ENCODE peak calls at places on chromosome 19, in four cellular contexts. M is thoracic aorta; L is CD8-positive, alpha-beta T cell; O is right atrium auricular region. T is an unnamed sample. For H3K4me1, the result is how much of the 10 kb centered on the place peaks cover.

GRCh38 chr19:29804493-29804892 is 7.3 kb upstream of the CCNE1 start:
- DNase-seq in M (no peak), L (no peak), O (no peak), T (no peak)

GRCh38 chr19:42658148-42658547 is 63.4 kb upstream of the CEACAM8 start:
- DNase-seq in M (no peak), L (no peak), O (no peak), T (no peak)

GRCh38 chr19:33673996-33674395 is 52.2 kb downstream of the CHST8 start:
- DNase-seq in M (no peak), L (peak), O (peak), T (no peak)

GRCh38 chr19:18460313-18460712 is 22.4 kb upstream of the ISYNA1 start:
- DNase-seq in M (peak), L (no peak), O (peak), T (no peak)

GRCh38 chr19:35497406-35497805 is 7.1 kb upstream of the KRTDAP start:
- DNase-seq in M (no peak), L (no peak), O (no peak), T (no peak)

GRCh38 chr19:49391581-49392399 is 3.7 kb downstream of the KASH5 start:
- DNase-seq in M (no peak), L (peak), O (peak), T (no peak)

GRCh38 chr19:20107301-20107700 is 29.5 kb downstream of the ZNF90 start:
- DNase-seq in M (no peak), L (no peak), O (no peak), T (no peak)

GRCh38 chr19:45608948-45609347 is 6.9 kb upstream of the GPR4 start:
- DNase-seq in M (no peak), L (no peak), O (no peak), T (no peak)

GRCh38 chr19:40810160-40810559 is 11.2 kb downstream of the EGLN2 start:
- DNase-seq in M (no peak), L (no peak), O (no peak), T (no peak)

GRCh38 chr19:45440873-45441654 is 17.3 kb upstream of the ERCC1 start:
- DNase-seq in M (no peak), L (no peak), O (no peak), T (no peak)

GRCh38 chr19:32876919-32877285 is 7.3 kb upstream of the SLC7A9 start:
- DNase-seq in M (no peak), L (no peak), O (no peak), T (no peak)

GRCh38 chr19:39413269-39413902 is 917 bp downstream of the PLEKHG2 start:
- DNase-seq in M (no peak), L (no peak), O (no peak), T (no peak)

GRCh38 chr19:39983695-39984302 is 12.8 kb downstream of the PSMC4 start:
- DNase-seq in M (no peak), L (no peak), O (no peak), T (no peak)

GRCh38 chr19:15099017-15099582 is 8.1 kb upstream of the SYDE1 start:
- DNase-seq in M (no peak), L (no peak), O (no peak), T (no peak)

DNA sequence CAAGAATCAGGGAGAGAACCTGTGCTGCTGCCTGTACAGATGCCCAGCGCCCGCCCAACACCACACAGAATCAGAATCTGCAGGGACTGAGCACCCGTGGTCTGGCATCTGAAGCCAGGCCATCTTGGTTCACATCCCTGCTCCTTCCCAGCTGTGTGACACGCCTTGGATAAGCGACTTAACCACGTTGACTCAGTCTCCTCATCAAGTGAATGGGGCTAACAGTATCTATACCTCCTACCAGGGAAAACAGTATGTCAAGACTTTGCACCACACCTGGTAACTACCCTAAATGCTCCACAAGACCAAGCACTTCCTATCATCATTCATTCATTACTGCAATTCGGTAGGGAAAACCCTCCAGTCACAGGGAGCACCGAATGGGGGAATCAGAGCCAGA is 1.2 kb downstream of the RANBP3 start:
- DNase-seq in M (no peak), L (no peak), O (no peak), T (no peak)
- H3K4me1 ChIP-seq in M (half or more), L (half or more), O (under half), T (under half)

GRCh38 chr19:46626441-46626840 is 1.6 kb upstream of the PTGIR start:
- DNase-seq in M (no peak), L (no peak), O (no peak), T (no peak)

GRCh38 chr19:46622118-46622446 is 2.8 kb downstream of the PTGIR start:
- DNase-seq in M (no peak), L (no peak), O (no peak), T (no peak)

GRCh38 chr19:46625731-46626130 is 842 bp upstream of the PTGIR start:
- DNase-seq in M (no peak), L (no peak), O (no peak), T (no peak)

GRCh38 chr19:46624958-46625661 is at the start of gene PTGIR:
- DNase-seq in M (peak), L (no peak), O (peak), T (no peak)

DNA sequence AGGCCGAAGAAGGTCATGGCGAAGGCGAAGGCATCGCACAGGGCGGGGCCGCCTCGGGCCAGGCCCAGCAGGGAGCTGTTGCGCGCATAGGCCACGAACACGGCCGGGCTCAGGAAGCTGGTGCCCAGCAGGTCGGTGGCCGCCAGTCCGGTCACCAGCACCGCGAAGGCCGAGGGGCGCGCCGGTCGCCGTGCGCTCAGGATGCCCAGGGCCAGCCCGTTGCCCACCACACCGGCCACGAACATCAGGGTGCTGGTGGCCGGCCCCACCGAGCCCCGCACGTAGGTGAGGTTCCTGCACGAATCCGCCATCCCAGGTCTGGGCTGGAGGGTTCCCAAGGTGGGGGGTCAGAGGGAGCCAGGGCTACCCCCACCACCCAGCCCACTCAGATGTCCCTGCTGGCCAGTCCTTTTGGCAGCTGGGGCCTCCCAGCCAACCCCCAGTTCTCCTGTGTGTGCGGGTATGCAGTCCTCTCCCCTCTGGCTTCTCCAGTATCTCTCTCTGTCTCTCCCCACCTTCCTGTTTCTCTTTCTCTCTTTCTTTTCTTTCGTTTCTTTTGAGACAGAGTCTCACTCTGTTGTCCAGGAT is 880 bp downstream of the PTGIR start:
- DNase-seq in M (no peak), L (no peak), O (no peak), T (no peak)
- TF ChIP-seq CTCF in M (no peak), L (no peak), O (no peak), T (no peak)

GRCh38 chr19:10143700-10144099 is 24.0 kb upstream of the EIF3G start:
- DNase-seq in M (no peak), L (peak), O (no peak), T (no peak)
- H3K4me1 ChIP-seq in M (under half), L (under half), O (under half), T (under half)

GRCh38 chr19:13260883-13261653 is 110.9 kb downstream of the IER2 start:
- DNase-seq in M (no peak), L (no peak), O (no peak), T (no peak)
- TF ChIP-seq CTCF in M (no peak), L (no peak), O (no peak), T (no peak)

GRCh38 chr19:48230555-48231129 is 25.1 kb downstream of the CARD8 start:
- DNase-seq in M (no peak), L (no peak), O (no peak), T (no peak)
- H3K4me1 ChIP-seq in M (under half), L (under half), O (under half), T (under half)

GRCh38 chr19:5030822-5031221 is 61.9 kb downstream of the KDM4B start:
- DNase-seq in M (no peak), L (no peak), O (no peak), T (no peak)

GRCh38 chr19:5031231-5032100 is 62.6 kb downstream of the KDM4B start:
- DNase-seq in M (no peak), L (peak), O (peak), T (peak)

GRCh38 chr19:5035105-5035761 is 66.3 kb downstream of the KDM4B start:
- DNase-seq in M (no peak), L (no peak), O (no peak), T (no peak)

GRCh38 chr19:5030136-5030820 is 61.4 kb downstream of the KDM4B start:
- DNase-seq in M (no peak), L (no peak), O (no peak), T (no peak)

GRCh38 chr19:5032101-5032967 is 63.4 kb downstream of the KDM4B start:
- DNase-seq in M (no peak), L (no peak), O (no peak), T (no peak)
- TF ChIP-seq CTCF in M (no peak), L (no peak), O (no peak), T (no peak)